ENCODE peak calls at places on chromosomes 3 and 15, in eight cellular contexts. W is bronchial epithelial cell, K is nephron progenitor cell, P is H1, H is fibroblast of the aortic adventitia, G is right lobe of liver, Y is hepatocyte, A is glutamatergic neuron. M is an unnamed sample.

GRCh38 chr3:190048831-190049541 is 71.7 kb downstream of the P3H2 start:
- DNase-seq in W (peak), K (no peak), P (no peak), H (peak), G (no peak), Y (no peak), A (no peak), M (no peak)

GRCh38 chr3:30684361-30684760 is 78.0 kb downstream of the TGFBR2 start:
- DNase-seq in W (no peak), K (no peak), P (no peak), H (no peak), G (no peak), Y (no peak), A (no peak), M (no peak)

GRCh38 chr15:32747886-32748285 is 30.1 kb downstream of the GREM1 start:
- DNase-seq in W (no peak), K (no peak), P (no peak), H (no peak), G (no peak), Y (no peak), A (no peak), M (no peak)

GRCh38 chr3:164533275-164533674 is 545.0 kb downstream of the SI start:
- DNase-seq in W (no peak), K (no peak), P (no peak), H (no peak), G (no peak), Y (no peak), A (no peak), M (no peak)

GRCh38 chr3:24359102-24359501 is 135.5 kb downstream of the THRB start:
- DNase-seq in W (no peak), K (no peak), P (no peak), H (no peak), G (no peak), Y (no peak), A (no peak), M (no peak)

GRCh38 chr3:177191108-177191779 is 6.0 kb downstream of the TBL1XR1 start:
- DNase-seq in W (no peak), K (no peak), P (no peak), H (no peak), G (no peak), Y (no peak), A (no peak), M (no peak)

GRCh38 chr3:45010718-45011355 is 15.3 kb upstream of the CLEC3B start:
- DNase-seq in W (peak), K (no peak), P (no peak), H (peak), G (no peak), Y (no peak), A (no peak), M (no peak)

GRCh38 chr3:13419356-13420050 is 619 bp downstream of the NUP210 start:
- DNase-seq in W (no peak), K (peak), P (no peak), H (no peak), G (peak), Y (peak), A (peak), M (no peak)

GRCh38 chr3:189108735-189109134 is 63.0 kb upstream of the TPRG1 start:
- DNase-seq in W (no peak), K (no peak), P (no peak), H (no peak), G (no peak), Y (no peak), A (no peak), M (no peak)

DNA sequence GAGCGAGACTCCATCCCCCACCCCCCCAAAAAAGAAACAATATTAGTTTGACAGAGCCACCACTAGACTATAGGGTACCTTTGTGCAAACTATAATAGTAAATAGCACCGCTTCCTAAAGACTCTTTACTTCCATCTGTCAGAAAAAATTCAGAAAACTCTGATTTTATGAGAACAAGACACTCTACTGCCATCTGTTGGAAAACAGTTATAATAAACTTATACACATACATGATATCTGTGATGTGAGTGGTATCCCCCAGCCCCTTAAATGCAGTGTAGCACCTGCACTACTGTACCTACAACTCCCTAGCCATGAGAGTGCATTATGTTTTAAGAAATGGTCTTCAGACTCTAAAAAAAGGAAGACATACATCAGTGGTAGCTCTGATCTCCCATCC is 47.1 kb upstream of the CTDSPL start:
- DNase-seq in W (peak), K (no peak), P (no peak), H (no peak), G (no peak), Y (peak), A (no peak), M (no peak)
- TF ChIP-seq CTCF in W (no peak), K (peak), P (no peak), H (peak), G (peak), Y (peak), A (peak), M (peak)

GRCh38 chr15:38251726-38252480 is 733 bp upstream of the SPRED1 start:
- DNase-seq in W (peak), K (peak), P (peak), H (peak), G (peak), Y (peak), A (peak), M (peak)
- TF ChIP-seq CTCF in W (no peak), K (no peak), P (no peak), H (no peak), G (no peak), Y (no peak), A (no peak), M (peak)

GRCh38 chr3:46849098-46849631 is 14.1 kb downstream of the MYL3 start:
- DNase-seq in W (no peak), K (peak), P (no peak), H (no peak), G (no peak), Y (peak), A (peak), M (peak)

GRCh38 chr3:46849686-46850467 is 13.4 kb downstream of the MYL3 start:
- DNase-seq in W (no peak), K (no peak), P (no peak), H (no peak), G (no peak), Y (no peak), A (peak), M (peak)

GRCh38 chr3:46846624-46847542 is 16.4 kb downstream of the MYL3 start:
- DNase-seq in W (no peak), K (no peak), P (no peak), H (no peak), G (no peak), Y (no peak), A (no peak), M (peak)

GRCh38 chr3:46847744-46848143 is 15.5 kb downstream of the MYL3 start:
- DNase-seq in W (no peak), K (no peak), P (no peak), H (peak), G (no peak), Y (no peak), A (no peak), M (peak)

GRCh38 chr3:46848271-46849097 is 14.8 kb downstream of the MYL3 start:
- DNase-seq in W (no peak), K (peak), P (no peak), H (peak), G (no peak), Y (peak), A (peak), M (peak)
- TF ChIP-seq CTCF in W (peak), K (peak), P (peak), H (peak), G (peak), Y (peak), A (peak), M (peak)

GRCh38 chr15:99556010-99556409 is 9.8 kb upstream of the MEF2A start:
- DNase-seq in W (no peak), K (no peak), P (no peak), H (no peak), G (no peak), Y (no peak), A (no peak), M (no peak)
- TF ChIP-seq CTCF in W (no peak), K (no peak), P (no peak), H (no peak), G (no peak), Y (no peak), A (no peak), M (no peak)

DNA sequence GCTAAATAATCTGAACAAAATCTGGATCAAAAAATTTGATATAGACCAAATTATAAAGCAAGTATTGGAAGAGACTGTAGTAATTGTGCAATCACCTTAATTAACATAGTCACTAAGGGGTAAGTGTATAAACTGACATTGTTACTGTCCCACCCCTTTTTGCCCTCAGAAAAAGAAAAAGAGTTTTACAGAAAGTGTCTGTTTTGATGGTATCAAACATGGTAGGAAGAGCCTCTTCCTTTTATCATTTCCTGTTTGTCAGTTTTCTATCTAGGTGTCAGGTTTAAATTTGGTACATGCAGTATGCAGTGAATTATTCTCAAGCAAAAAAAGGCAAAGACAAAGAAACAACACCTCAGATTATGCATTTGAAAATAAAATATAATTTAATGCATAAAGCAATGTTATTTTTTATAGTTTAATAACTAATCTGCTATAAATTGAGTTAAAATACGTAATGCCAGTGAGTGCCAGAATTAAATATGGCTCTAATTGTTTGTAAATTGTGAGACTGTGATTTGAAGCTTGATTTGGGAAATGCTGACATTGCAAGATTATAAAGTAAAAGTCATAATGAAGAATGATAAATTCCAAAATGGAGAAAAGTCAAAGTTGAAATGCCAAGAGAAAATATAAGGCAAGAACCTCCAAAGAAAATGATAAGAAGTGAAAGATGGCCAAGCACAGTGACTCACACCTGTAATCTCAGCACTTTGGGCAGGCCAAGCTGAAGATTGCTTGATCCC is 30.3 kb upstream of the CMC1 start:
- DNase-seq in W (no peak), K (no peak), P (no peak), H (no peak), G (no peak), Y (no peak), A (no peak), M (no peak)
- TF ChIP-seq CTCF in W (no peak), K (no peak), P (no peak), H (no peak), G (no peak), Y (no peak), A (no peak), M (no peak)

DNA sequence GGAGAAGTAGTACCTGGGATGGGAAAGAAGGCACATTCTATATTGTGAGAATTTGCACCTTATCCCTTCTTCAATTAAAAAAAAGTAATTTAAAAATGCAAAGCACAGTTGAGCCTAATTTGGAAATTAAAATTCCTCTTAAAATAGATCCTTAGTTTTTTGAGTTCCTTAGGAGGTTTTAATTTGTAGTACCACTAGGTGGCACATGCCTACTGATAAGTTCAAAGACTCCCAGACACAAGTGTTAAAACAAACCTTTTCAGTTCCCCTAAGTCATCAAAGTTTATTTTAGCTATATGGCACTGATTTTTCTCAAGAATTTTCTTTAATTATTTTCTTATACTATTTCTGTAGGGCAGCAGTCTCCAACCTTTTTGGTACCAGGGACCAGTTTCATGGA is 127.6 kb upstream of the AZI2 start:
- DNase-seq in W (peak), K (no peak), P (no peak), H (peak), G (no peak), Y (peak), A (no peak), M (no peak)
- TF ChIP-seq CTCF in W (peak), K (peak), P (peak), H (peak), G (peak), Y (peak), A (peak), M (peak)

GRCh38 chr15:25768271-25768670 is 94.9 kb downstream of the ATP10A start:
- DNase-seq in W (no peak), K (no peak), P (no peak), H (no peak), G (no peak), Y (no peak), A (no peak), M (no peak)
- TF ChIP-seq CTCF in W (no peak), K (no peak), P (no peak), H (no peak), G (no peak), Y (no peak), A (no peak), M (no peak)

GRCh38 chr3:175144368-175144767 is 285.2 kb downstream of the NAALADL2 start:
- DNase-seq in W (no peak), K (no peak), P (no peak), H (no peak), G (no peak), Y (no peak), A (no peak), M (no peak)

GRCh38 chr3:175149675-175150074 is 290.5 kb downstream of the NAALADL2 start:
- DNase-seq in W (peak), K (no peak), P (no peak), H (no peak), G (peak), Y (peak), A (no peak), M (no peak)

GRCh38 chr3:175150812-175151411 is 291.8 kb downstream of the NAALADL2 start:
- DNase-seq in W (peak), K (no peak), P (no peak), H (no peak), G (no peak), Y (no peak), A (no peak), M (no peak)

GRCh38 chr3:175146258-175146657 is 287.1 kb downstream of the NAALADL2 start:
- DNase-seq in W (peak), K (no peak), P (no peak), H (peak), G (no peak), Y (peak), A (no peak), M (no peak)
- TF ChIP-seq CTCF in W (no peak), K (no peak), P (no peak), H (peak), G (peak), Y (peak), A (no peak), M (peak)

GRCh38 chr3:109687626-109688025 is 350.3 kb upstream of the DPPA4 start:
- DNase-seq in W (no peak), K (no peak), P (no peak), H (no peak), G (no peak), Y (no peak), A (no peak), M (no peak)
- TF ChIP-seq CTCF in W (no peak), K (no peak), P (no peak), H (no peak), G (no peak), Y (no peak), A (no peak), M (no peak)